ENCODE peak calls at places on chromosome 3, in four cellular contexts. H is HFFc6, F is fibroblast of lung, E is upper lobe of left lung. L is an unnamed sample.
A peak's percentile ranks its signal among the peaks of the same experiment; 100 is the strongest.

GRCh38 chr3:16048435-16049318 is 125.8 kb upstream of the GALNT15 start:
- DNase-seq in H (peak; percentile 73), F (peak; percentile 86), E (peak; percentile 58), L (no peak)

GRCh38 chr3:125126323-125126722 is 70.5 kb upstream of the HEG1 start:
- DNase-seq in H (no peak), F (no peak), E (no peak), L (no peak)

GRCh38 chr3:149221783-149222517 is at the start of gene CP:
- DNase-seq in H (no peak), F (no peak), E (no peak), L (no peak)

GRCh38 chr3:141052570-141053069 is 1.5 kb downstream of the SPSB4 start:
- DNase-seq in H (no peak), F (no peak), E (no peak), L (no peak)

GRCh38 chr3:184741798-184742675 is 30.2 kb upstream of the MAGEF1 start:
- DNase-seq in H (no peak), F (no peak), E (no peak), L (no peak)

GRCh38 chr3:167684389-167684993 is 30.7 kb upstream of the WDR49 start:
- DNase-seq in H (peak; percentile 72), F (peak; percentile 72), E (peak; percentile 22), L (peak; percentile 8)

GRCh38 chr3:155392138-155392537 is 98.7 kb upstream of the STRIT1 start:
- DNase-seq in H (no peak), F (no peak), E (no peak), L (no peak)

GRCh38 chr3:73508330-73508954 is 116.3 kb downstream of the PDZRN3 start:
- DNase-seq in H (peak; percentile 62), F (peak; percentile 84), E (no peak), L (no peak)

GRCh38 chr3:141629950-141630349 is 108.1 kb upstream of the RNF7 start:
- DNase-seq in H (no peak), F (no peak), E (no peak), L (no peak)

GRCh38 chr3:22175899-22176298 is 424.9 kb upstream of the ZNF385D start:
- DNase-seq in H (no peak), F (peak; percentile 16), E (no peak), L (no peak)
- TF ChIP-seq CTCF in H (peak; percentile 16), F (peak; percentile 19), E (no peak), L (peak; percentile 2)

GRCh38 chr3:12598890-12599289 is 42.0 kb downstream of the MKRN2 start:
- DNase-seq in H (no peak), F (no peak), E (no peak), L (no peak)

GRCh38 chr3:12603969-12604368 is 47.1 kb downstream of the MKRN2 start:
- DNase-seq in H (no peak), F (no peak), E (no peak), L (no peak)

GRCh38 chr3:12601072-12601471 is 44.2 kb downstream of the MKRN2 start:
- DNase-seq in H (no peak), F (peak; percentile 37), E (no peak), L (no peak)
- TF ChIP-seq CTCF in H (no peak), F (peak; percentile 23), E (no peak), L (peak; percentile 14)

GRCh38 chr3:119380697-119381096 is 82.7 kb downstream of the TMEM39A start:
- DNase-seq in H (no peak), F (no peak), E (no peak), L (no peak)
- TF ChIP-seq CTCF in H (peak; percentile 10), F (no peak), E (no peak), L (no peak)

GRCh38 chr3:132029182-132029902 is 5.5 kb downstream of the CPNE4 start:
- DNase-seq in H (peak; percentile 71), F (peak; percentile 79), E (peak; percentile 84), L (peak; percentile 44)
- TF ChIP-seq CTCF in H (peak; percentile 92), F (peak; percentile 99), E (peak; percentile 66), L (peak; percentile 95)

GRCh38 chr3:194849166-194849875 is 163.6 kb downstream of the FAM43A start:
- DNase-seq in H (no peak), F (no peak), E (no peak), L (no peak)
- TF ChIP-seq CTCF in H (no peak), F (no peak), E (no peak), L (no peak)

L was measured in AG09319.